ENCODE peak calls at places on chromosome 3, in four cellular contexts. One of them, this sample, is unnamed.

GRCh38 chr3:7146529-7146928 is 285.6 kb downstream of the GRM7 start:
- DNase-seq in K562: no peak
- DNase-seq in GM12878: no peak
- DNase-seq in HepG2: no peak
- DNase-seq in this sample: no peak

GRCh38 chr3:140244893-140245292 is 309.9 kb downstream of the CLSTN2 start:
- DNase-seq in GM12878: no peak
- DNase-seq in K562: no peak
- DNase-seq in HepG2: no peak
- DNase-seq in this sample: no peak

GRCh38 chr3:197519801-197520211 is 36.0 kb downstream of the BDH1 start:
- DNase-seq in K562: no peak
- DNase-seq in HepG2: no peak
- DNase-seq in GM12878: no peak
- DNase-seq in this sample: no peak

GRCh38 chr3:106251160-106251892 is 382.5 kb upstream of the CBLB start:
- DNase-seq in K562: no peak
- DNase-seq in GM12878: no peak
- DNase-seq in HepG2: no peak
- DNase-seq in this sample: no peak

GRCh38 chr3:33278106-33278672 is 947 bp downstream of the FBXL2 start:
- DNase-seq in HepG2: no peak
- DNase-seq in GM12878: no peak
- DNase-seq in K562: no peak
- DNase-seq in this sample: peak; percentile 18

GRCh38 chr3:104606812-104607211 is 759.9 kb upstream of the ALCAM start:
- DNase-seq in K562: no peak
- DNase-seq in GM12878: no peak
- DNase-seq in HepG2: peak; percentile 53
- DNase-seq in this sample: no peak

GRCh38 chr3:55189359-55189801 is 261.5 kb upstream of the LRTM1 start:
- DNase-seq in K562: no peak
- DNase-seq in HepG2: no peak
- DNase-seq in GM12878: no peak
- DNase-seq in this sample: no peak

GRCh38 chr3:12005951-12006625 is 1.9 kb downstream of the SYN2 start:
- DNase-seq in K562: no peak
- DNase-seq in GM12878: no peak
- DNase-seq in HepG2: no peak
- DNase-seq in this sample: no peak

GRCh38 chr3:157512534-157512933 is 9.3 kb upstream of the VEPH1 start:
- DNase-seq in K562: peak; percentile 29
- DNase-seq in HepG2: no peak
- DNase-seq in GM12878: no peak
- DNase-seq in this sample: no peak

GRCh38 chr3:138944136-138944658 is 2.7 kb downstream of the FOXL2 start:
- DNase-seq in GM12878: no peak
- DNase-seq in HepG2: no peak
- DNase-seq in K562: peak; percentile 31
- DNase-seq in this sample: peak; percentile 21

GRCh38 chr3:146783446-146783845 is 178.3 kb upstream of the PLSCR5 start:
- DNase-seq in GM12878: no peak
- DNase-seq in K562: no peak
- DNase-seq in HepG2: no peak
- DNase-seq in this sample: no peak

GRCh38 chr3:48409291-48410201 is 20.3 kb downstream of the PLXNB1 start:
- DNase-seq in HepG2: no peak
- DNase-seq in K562: no peak
- DNase-seq in GM12878: no peak
- DNase-seq in this sample: no peak
- TF ChIP-seq FOXK2 in HepG2: no peak
- TF ChIP-seq FOXK2 in K562: no peak
- TF ChIP-seq FOXK2 in GM12878: no peak
- TF ChIP-seq FOXK2 in this sample: no peak

GRCh38 chr3:172143060-172143451 is 103.7 kb downstream of the FNDC3B start:
- DNase-seq in GM12878: no peak
- DNase-seq in K562: no peak
- DNase-seq in HepG2: no peak
- DNase-seq in this sample: no peak

GRCh38 chr3:172139528-172140276 is 100.3 kb downstream of the FNDC3B start:
- DNase-seq in HepG2: no peak
- DNase-seq in K562: no peak
- DNase-seq in GM12878: no peak
- DNase-seq in this sample: no peak

GRCh38 chr3:172138792-172139507 is 99.6 kb downstream of the FNDC3B start:
- DNase-seq in HepG2: peak; percentile 70
- DNase-seq in K562: peak; percentile 47
- DNase-seq in GM12878: peak; percentile 89
- DNase-seq in this sample: no peak

GRCh38 chr3:172142074-172143059 is 103.0 kb downstream of the FNDC3B start:
- DNase-seq in K562: no peak
- DNase-seq in HepG2: no peak
- DNase-seq in GM12878: peak; percentile 94
- DNase-seq in this sample: no peak

DNA sequence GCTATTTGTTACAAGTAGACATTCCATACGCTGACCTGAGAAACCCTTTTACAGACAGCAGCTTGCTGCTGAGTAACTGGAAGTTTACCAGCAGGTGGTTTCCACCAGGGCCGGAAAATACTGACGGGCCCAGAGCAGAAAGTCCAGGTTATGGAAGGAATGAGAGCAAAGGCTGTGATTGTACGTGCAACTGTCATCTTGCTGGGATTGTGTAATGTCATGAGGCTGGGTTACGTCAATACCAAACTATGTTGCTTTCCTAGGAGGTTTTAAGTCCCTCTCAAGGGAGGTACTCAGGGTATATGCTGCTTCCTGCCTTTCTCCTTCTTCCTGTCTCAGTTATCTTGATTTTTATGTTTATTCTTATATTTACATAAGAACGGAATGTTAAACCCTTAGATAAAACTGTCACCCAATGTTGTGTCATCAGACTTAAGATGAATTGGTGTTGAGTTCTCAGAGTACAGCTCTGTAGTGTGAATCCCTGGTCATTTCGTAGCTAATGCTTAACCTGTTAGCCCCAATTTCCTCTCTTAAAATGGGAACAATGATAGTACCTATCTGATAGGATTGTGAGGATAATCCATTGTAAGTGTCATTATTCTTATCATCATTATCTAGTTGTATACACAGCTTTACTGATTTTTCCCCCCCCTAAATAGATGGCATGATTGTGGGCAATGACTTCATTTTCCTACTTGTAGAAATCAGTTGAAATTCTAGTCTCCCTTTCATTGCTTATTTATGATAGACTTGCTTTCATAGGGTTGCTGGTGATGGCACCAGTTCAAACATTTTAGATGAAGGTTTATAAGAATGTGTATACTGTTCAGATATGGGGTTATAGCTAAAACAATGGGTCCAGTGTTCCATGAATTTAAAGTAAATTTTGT is 101.4 kb downstream of the FNDC3B start:
- DNase-seq in HepG2: peak; percentile 98
- DNase-seq in GM12878: no peak
- DNase-seq in K562: no peak
- DNase-seq in this sample: peak; percentile 35
- TF ChIP-seq SP1 in HepG2: no peak
- TF ChIP-seq SP1 in GM12878: no peak
- TF ChIP-seq SP1 in K562: no peak
- TF ChIP-seq SP1 in this sample: no peak

GRCh38 chr3:13011369-13012227 is 61.6 kb downstream of the IQSEC1 start:
- DNase-seq in GM12878: peak; percentile 92
- DNase-seq in K562: no peak
- DNase-seq in HepG2: peak; percentile 32
- DNase-seq in this sample: no peak
- TF ChIP-seq TARDBP in GM12878: peak; percentile 50
- TF ChIP-seq TARDBP in K562: no peak
- TF ChIP-seq TARDBP in HepG2: no peak
- TF ChIP-seq TARDBP in this sample: no peak

GRCh38 chr3:36649078-36649477 is 115.3 kb downstream of the DCLK3 start:
- DNase-seq in HepG2: no peak
- DNase-seq in GM12878: no peak
- DNase-seq in K562: no peak
- DNase-seq in this sample: no peak

GRCh38 chr3:36647423-36647853 is 116.9 kb downstream of the DCLK3 start:
- DNase-seq in HepG2: no peak
- DNase-seq in GM12878: no peak
- DNase-seq in K562: no peak
- DNase-seq in this sample: no peak

GRCh38 chr3:36653095-36653494 is 111.3 kb downstream of the DCLK3 start:
- DNase-seq in HepG2: no peak
- DNase-seq in K562: no peak
- DNase-seq in GM12878: no peak
- DNase-seq in this sample: no peak

GRCh38 chr3:36650271-36650671 is 114.1 kb downstream of the DCLK3 start:
- DNase-seq in GM12878: no peak
- DNase-seq in K562: no peak
- DNase-seq in HepG2: no peak
- DNase-seq in this sample: no peak

DNA sequence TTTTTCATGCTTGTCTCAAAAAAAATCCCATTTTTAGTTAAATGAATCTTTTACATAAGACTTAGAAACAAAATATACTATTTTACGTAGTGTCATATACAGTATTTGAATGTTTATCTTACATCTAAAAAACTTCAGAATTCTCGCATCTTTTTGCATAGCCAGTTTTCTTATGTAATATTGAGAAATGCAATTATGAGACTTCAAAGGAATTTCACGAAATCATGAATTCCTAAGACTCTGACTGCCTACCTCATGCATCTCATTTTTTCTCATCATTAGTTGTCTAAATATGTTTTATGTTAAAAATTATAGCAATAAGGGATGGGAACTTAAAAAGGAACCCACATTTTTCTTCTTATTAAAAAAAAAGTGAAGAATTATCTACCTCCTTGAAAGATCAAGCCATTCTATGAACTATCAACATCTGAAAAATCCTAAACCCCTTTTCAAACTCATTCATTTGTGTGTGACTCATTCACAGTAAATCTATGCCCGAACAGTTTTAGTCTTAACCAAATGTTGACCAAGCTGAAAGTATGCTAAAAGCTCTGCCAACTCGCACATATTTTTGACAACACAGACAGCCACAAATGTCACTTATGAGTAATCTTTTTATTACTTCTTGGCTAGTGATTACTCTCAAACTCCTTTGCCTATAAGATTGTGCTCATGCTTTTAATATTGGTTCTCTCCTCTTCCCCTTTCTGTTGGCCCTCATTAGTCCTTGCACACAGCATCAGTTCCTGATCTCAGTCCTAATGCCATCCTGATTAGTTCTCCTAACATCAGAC is 115.9 kb downstream of the DCLK3 start:
- DNase-seq in GM12878: peak; percentile 7
- DNase-seq in HepG2: no peak
- DNase-seq in K562: no peak
- DNase-seq in this sample: no peak
- TF ChIP-seq FOXK2 in GM12878: no peak
- TF ChIP-seq FOXK2 in HepG2: no peak
- TF ChIP-seq FOXK2 in K562: no peak
- TF ChIP-seq FOXK2 in this sample: no peak

DNA sequence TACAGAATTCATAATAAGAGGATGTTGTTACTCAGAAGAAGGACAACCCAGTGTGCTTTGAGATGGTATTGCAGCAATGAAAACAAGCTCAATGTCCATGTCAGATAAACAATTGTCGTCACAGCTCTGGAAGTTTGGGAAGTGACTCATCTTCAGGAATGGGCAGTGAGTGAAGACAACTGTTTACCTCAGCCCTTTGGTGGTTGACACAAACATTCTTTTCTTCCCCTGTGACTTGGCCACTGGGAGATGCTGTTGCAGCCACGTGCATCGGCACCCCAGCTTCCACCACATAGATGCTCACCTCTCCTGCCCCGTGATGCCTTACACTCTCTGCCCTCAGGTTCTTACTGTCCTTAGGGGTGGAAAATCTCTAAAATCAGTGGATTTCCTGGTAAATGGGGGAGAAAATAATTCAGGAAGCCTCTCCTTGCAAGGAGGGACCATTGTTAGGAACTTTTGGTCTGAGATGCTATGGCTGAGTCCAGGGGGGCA is 114.1 kb upstream of the GALNT15 start:
- DNase-seq in GM12878: no peak
- DNase-seq in HepG2: peak; percentile 98
- DNase-seq in K562: no peak
- DNase-seq in this sample: peak; percentile 21
- TF ChIP-seq SP1 in GM12878: no peak
- TF ChIP-seq SP1 in HepG2: no peak
- TF ChIP-seq SP1 in K562: no peak
- TF ChIP-seq SP1 in this sample: no peak

GRCh38 chr3:172580680-172581079 is 57.5 kb upstream of the TNFSF10 start:
- DNase-seq in K562: no peak
- DNase-seq in HepG2: no peak
- DNase-seq in GM12878: no peak
- DNase-seq in this sample: no peak

GRCh38 chr3:172577962-172578560 is 54.8 kb upstream of the TNFSF10 start:
- DNase-seq in GM12878: no peak
- DNase-seq in K562: no peak
- DNase-seq in HepG2: no peak
- DNase-seq in this sample: no peak

GRCh38 chr3:172575375-172575774 is 52.1 kb upstream of the TNFSF10 start:
- DNase-seq in HepG2: no peak
- DNase-seq in K562: no peak
- DNase-seq in GM12878: no peak
- DNase-seq in this sample: no peak
- TF ChIP-seq TARDBP in HepG2: no peak
- TF ChIP-seq TARDBP in K562: no peak
- TF ChIP-seq TARDBP in GM12878: no peak
- TF ChIP-seq TARDBP in this sample: no peak

This sample was measured in HEK293T.